ENCODE peak calls at places on chromosomes 11 and 22, in ten cellular contexts. K is posterior cingulate gyrus; P is ACHN; G is activated effector memory CD4-positive, alpha-beta T cell treated with anti-CD3 and anti-CD28 coated beads, Interleukin-2, amount 50 U/mL, for 16 hours; T is HFF-Myc; E is activated CD4-positive, alpha-beta T cell treated with anti-CD3 and anti-CD28 coated beads, Interleukin-2, amount 50 U/mL, for 1 hour; J is foreskin fibroblast; A is non-pigmented ciliary epithelial cell; M is activated T-cell treated with anti-CD3 and anti-CD28 coated beads for 4 hours; Z is A549. I is an unnamed sample.

GRCh38 chr22:21824439-21824912 is 43.0 kb downstream of the MAPK1 start:
- DNase-seq in K (no peak), G (no peak), M (no peak), P (no peak), Z (no peak), J (no peak), T (no peak), A (no peak), E (no peak), I (no peak)

GRCh38 chr11:71244116-71244815 is 8.1 kb downstream of the SHANK2 start:
- DNase-seq in A (no peak), E (no peak), P (no peak), Z (no peak), G (peak), T (peak), J (peak), M (no peak), K (no peak), I (peak)

GRCh38 chr11:62402226-62402625 is 16.6 kb upstream of the SCGB1A1 start:
- DNase-seq in P (no peak), A (no peak), T (no peak), M (peak), Z (no peak), K (no peak), J (peak), G (peak), E (peak), I (no peak)

GRCh38 chr11:35274909-35275807 is 136.2 kb downstream of the CD44 start:
- DNase-seq in P (no peak), E (no peak), M (no peak), T (no peak), K (peak), G (no peak), J (peak), A (no peak), Z (peak), I (no peak)

GRCh38 chr11:84212467-84213390 is 926.6 kb upstream of the CCDC90B start:
- DNase-seq in J (no peak), Z (no peak), K (no peak), A (no peak), T (no peak), G (no peak), M (no peak), P (peak), E (no peak), I (no peak)

GRCh38 chr11:20156280-20156875 is 3.9 kb downstream of the DBX1 start:
- DNase-seq in Z (no peak), A (no peak), T (no peak), K (no peak), G (peak), P (no peak), E (peak), M (peak), J (no peak), I (no peak)

GRCh38 chr22:29208879-29209623 is 3.4 kb downstream of the EMID1 start:
- DNase-seq in K (no peak), G (no peak), Z (no peak), P (no peak), E (no peak), M (no peak), J (no peak), A (no peak), T (no peak), I (no peak)

GRCh38 chr11:28537822-28538221 is 429.6 kb downstream of the METTL15 start:
- DNase-seq in K (no peak), G (no peak), J (peak), Z (no peak), P (no peak), E (no peak), A (no peak), T (no peak), M (no peak), I (no peak)